ENCODE peak calls at places on chromosome X, in four cellular contexts. R is AG10803, N is uterus, X is nephron progenitor cell. S is an unnamed sample.
A peak's percentile ranks its signal among the peaks of the same experiment; 100 is the strongest.

GRCh38 chrX:103343105-103343504 is 13.1 kb downstream of the TCEAL7 start:
- DNase-seq in R (peak; percentile 39), N (peak; percentile 48), X (peak; percentile 36), S (no peak)

GRCh38 chrX:85963736-85964135 is 83.6 kb downstream of the CHM start:
- DNase-seq in R (peak; percentile 64), N (no peak), X (no peak), S (no peak)

GRCh38 chrX:103644125-103644524 is 15.3 kb downstream of the TCEAL1 start:
- DNase-seq in R (no peak), N (no peak), X (no peak), S (no peak)

GRCh38 chrX:24371391-24371972 is 11.0 kb downstream of the SUPT20HL1 start:
- DNase-seq in R (peak; percentile 38), N (peak; percentile 63), X (peak; percentile 78), S (peak; percentile 25)

GRCh38 chrX:11558972-11559371 is 106.7 kb downstream of the ARHGAP6 start:
- DNase-seq in R (no peak), N (no peak), X (peak; percentile 11), S (peak; percentile 14)

GRCh38 chrX:148659481-148659880 is 159.1 kb downstream of the AFF2 start:
- DNase-seq in R (peak; percentile 20), N (no peak), X (no peak), S (no peak)

GRCh38 chrX:102858826-102859627 is 78.0 kb upstream of the RAB40AL start:
- DNase-seq in R (peak; percentile 1), N (no peak), X (no peak), S (no peak)

GRCh38 chrX:13932416-13932815 is 97.3 kb downstream of the GEMIN8 start:
- DNase-seq in R (no peak), N (no peak), X (no peak), S (no peak)

GRCh38 chrX:153968255-153968654 is 3.4 kb downstream of the HCFC1 start:
- DNase-seq in R (no peak), N (no peak), X (no peak), S (no peak)

GRCh38 chrX:39275500-39276068 is 474.3 kb downstream of the MID1IP1 start:
- DNase-seq in R (no peak), N (no peak), X (no peak), S (no peak)

GRCh38 chrX:24842486-24842885 is 148.8 kb downstream of the POLA1 start:
- DNase-seq in R (peak; percentile 27), N (peak; percentile 17), X (no peak), S (no peak)

GRCh38 chrX:150870487-150871340 is 27.8 kb downstream of the CD99L2 start:
- DNase-seq in R (no peak), N (no peak), X (peak; percentile 5), S (no peak)

GRCh38 chrX:53093748-53094583 is at the start of gene KANTR:
- DNase-seq in R (peak; percentile 93), N (peak; percentile 91), X (peak; percentile 81), S (peak; percentile 68)

GRCh38 chrX:97399400-97399799 is 515.7 kb downstream of the RPA4 start:
- DNase-seq in R (peak; percentile 29), N (no peak), X (no peak), S (no peak)

GRCh38 chrX:134171661-134172587 is 65.1 kb upstream of the CCDC160 start:
- DNase-seq in R (no peak), N (no peak), X (peak; percentile 46), S (no peak)

GRCh38 chrX:48891402-48892288 is 5.9 kb downstream of the TIMM17B start:
- DNase-seq in R (peak; percentile 81), N (peak; percentile 90), X (peak; percentile 81), S (peak; percentile 66)

GRCh38 chrX:107704181-107704580 is 71.4 kb downstream of the TSC22D3 start:
- DNase-seq in R (no peak), N (no peak), X (no peak), S (no peak)

GRCh38 chrX:107707866-107708265 is 67.7 kb downstream of the TSC22D3 start:
- DNase-seq in R (no peak), N (peak; percentile 6), X (no peak), S (no peak)

GRCh38 chrX:107701493-107702121 is 73.3 kb downstream of the PRPS1 start:
- DNase-seq in R (no peak), N (peak; percentile 11), X (no peak), S (no peak)

GRCh38 chrX:107706309-107706708 is 69.3 kb downstream of the TSC22D3 start:
- DNase-seq in R (no peak), N (no peak), X (no peak), S (no peak)

DNA sequence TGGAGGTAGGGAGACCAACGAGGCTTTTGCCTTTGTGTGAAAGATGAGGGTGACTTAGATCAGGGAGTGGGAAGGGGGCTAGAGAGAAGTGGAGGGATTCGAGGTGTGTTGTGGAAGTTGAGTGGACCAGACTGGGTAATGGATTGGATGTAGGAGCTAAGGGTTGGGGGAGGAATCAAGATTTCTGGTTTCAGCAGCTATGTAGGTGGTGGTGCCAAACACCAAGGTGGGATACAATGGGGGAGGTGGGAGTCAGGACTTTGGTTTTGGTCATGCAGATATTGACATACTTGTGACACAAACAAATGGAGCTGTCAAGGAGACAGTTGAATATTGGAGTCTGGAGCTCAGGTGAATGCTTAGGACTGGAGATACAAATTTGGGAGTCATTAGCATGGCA is 71.0 kb downstream of the TSC22D3 start:
- DNase-seq in R (no peak), N (no peak), X (no peak), S (no peak)
- TF ChIP-seq CTCF in R (no peak), N (no peak), X (no peak), S (no peak)

GRCh38 chrX:2913118-2913517 is 16.0 kb downstream of the ARSD start:
- DNase-seq in R (no peak), N (no peak), X (no peak), S (no peak)
- TF ChIP-seq CTCF in R (peak; percentile 5), N (no peak), X (peak; percentile 12), S (no peak)

GRCh38 chrX:87337267-87337666 is 180.3 kb upstream of the KLHL4 start:
- DNase-seq in R (no peak), N (no peak), X (no peak), S (no peak)

DNA sequence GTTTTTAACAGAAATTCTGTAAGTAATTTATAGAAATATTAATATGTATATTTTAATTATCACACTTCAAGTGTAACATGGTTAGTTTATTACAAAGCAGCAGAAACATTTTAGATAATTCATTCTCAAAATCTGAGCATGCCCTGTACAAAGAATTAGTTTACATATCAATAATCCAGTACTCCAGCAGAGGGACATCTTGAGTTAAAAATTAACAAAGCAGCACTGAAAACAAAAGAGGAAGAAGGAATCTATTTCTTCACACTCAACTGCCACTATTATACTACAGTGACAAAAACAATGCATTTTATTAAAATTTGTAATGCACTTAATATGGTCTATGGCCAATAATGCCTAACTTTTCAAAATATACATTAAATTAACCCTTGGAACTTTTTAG is 179.1 kb upstream of the KLHL4 start:
- DNase-seq in R (no peak), N (no peak), X (no peak), S (no peak)
- TF ChIP-seq CTCF in R (no peak), N (peak; percentile 42), X (peak; percentile 62), S (no peak)

GRCh38 chrX:68287419-68287818 is 145.9 kb downstream of the OPHN1 start:
- DNase-seq in R (no peak), N (no peak), X (no peak), S (no peak)
- TF ChIP-seq CTCF in R (no peak), N (no peak), X (no peak), S (no peak)

DNA sequence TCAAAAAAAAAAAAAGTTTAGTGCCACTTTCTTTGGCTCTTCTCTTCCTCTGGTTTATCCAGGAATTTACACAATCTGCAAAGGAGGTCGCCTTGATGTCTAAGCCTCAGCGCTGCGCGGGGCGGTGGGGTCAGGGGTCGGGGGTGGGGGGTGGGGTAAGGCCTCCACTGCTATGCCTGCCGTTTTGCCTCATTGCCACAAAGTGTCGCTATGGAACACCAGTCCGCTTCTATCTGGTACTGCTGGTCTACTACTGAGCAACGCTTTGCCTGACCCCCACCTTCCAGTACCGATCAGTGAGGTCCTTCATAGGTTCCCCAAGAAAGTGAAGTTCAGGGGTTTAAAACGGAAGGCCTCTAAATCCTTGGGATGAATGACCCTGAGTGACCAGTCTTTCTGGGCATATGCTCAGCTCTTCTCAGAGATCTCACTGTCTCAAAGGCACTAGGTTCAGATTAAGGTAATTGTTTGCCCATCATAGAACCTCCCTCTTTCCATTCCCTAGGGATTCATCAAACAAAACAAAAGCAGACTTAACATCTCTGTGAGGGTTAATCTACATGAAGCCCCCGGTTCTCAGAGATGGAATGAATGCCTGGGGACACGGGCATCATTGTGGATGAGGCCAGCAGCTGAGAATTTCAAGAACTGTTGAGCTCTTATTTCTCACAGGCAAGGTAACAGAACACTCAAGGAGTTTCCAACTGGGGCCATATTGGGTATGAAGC is 16.9 kb upstream of the TSR2 start:
- DNase-seq in R (no peak), N (no peak), X (peak; percentile 13), S (no peak)
- TF ChIP-seq CTCF in R (no peak), N (no peak), X (no peak), S (no peak)

GRCh38 chrX:56563231-56564116 is at the start of gene UBQLN2:
- DNase-seq in R (peak; percentile 77), N (peak; percentile 78), X (peak; percentile 77), S (peak; percentile 69)
- TF ChIP-seq CTCF in R (peak; percentile 51), N (no peak), X (no peak), S (no peak)

GRCh38 chrX:129450123-129450522 is 73.2 kb downstream of the SMARCA1 start:
- DNase-seq in R (no peak), N (no peak), X (no peak), S (no peak)

GRCh38 chrX:129452523-129452922 is 70.8 kb downstream of the SMARCA1 start:
- DNase-seq in R (no peak), N (no peak), X (no peak), S (no peak)

GRCh38 chrX:129445436-129445835 is 77.9 kb downstream of the SMARCA1 start:
- DNase-seq in R (no peak), N (no peak), X (no peak), S (no peak)

DNA sequence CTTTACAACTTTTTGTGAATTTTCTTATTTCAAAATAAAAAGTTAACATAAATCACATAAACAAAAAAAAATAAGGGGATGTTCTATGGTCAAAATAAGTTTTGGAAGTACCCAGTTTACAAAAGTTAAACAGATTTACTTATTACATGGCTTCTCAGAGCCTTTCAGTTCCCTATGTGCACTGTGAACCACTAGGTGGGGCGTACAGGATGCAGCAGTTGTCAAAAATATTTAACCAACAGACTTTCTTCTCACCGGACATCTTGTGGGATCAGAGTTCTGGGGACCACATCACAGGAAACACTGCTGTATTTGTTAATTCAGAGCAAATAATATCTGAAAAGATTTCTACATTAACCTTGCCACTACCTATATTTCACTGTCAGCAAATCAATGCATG is 74.1 kb downstream of the SMARCA1 start:
- DNase-seq in R (no peak), N (no peak), X (no peak), S (no peak)
- TF ChIP-seq CTCF in R (no peak), N (no peak), X (no peak), S (no peak)

DNA sequence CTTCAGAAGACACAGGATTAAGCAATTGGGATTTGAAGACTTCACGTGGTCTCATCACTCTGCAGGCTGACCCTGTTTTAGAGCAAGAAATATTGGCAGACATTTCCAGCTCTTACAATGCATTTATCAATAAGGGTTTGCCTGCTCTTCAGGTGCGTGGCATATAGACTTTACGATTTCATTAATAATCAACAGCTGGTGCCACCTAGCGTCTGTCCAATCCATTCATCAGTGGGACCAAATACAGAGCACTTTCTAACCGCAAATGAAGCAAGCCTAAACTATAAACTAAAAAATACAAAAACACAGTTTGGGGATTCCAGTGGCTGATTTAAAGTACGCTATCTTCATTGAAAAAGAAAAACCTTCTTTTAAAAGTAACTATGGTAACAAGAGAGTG is 125.4 kb upstream of the DMD start:
- DNase-seq in R (no peak), N (peak; percentile 14), X (peak; percentile 10), S (no peak)
- TF ChIP-seq CTCF in R (no peak), N (no peak), X (peak; percentile 30), S (no peak)